ENCODE peak calls at places on chromosomes 6 and 20, in four cellular contexts. J is lower leg skin; P is OCI-LY7; V is effector CD4-positive, alpha-beta T cell. B is an unnamed sample.

GRCh38 chr20:31551581-31552081 is 37.4 kb downstream of the HM13 start:
- DNase-seq in J (no peak), P (no peak), V (no peak), B (no peak)

GRCh38 chr6:31794866-31795615 is 511 bp downstream of the VARS1 start:
- DNase-seq in J (no peak), P (no peak), V (no peak), B (no peak)

GRCh38 chr6:3939964-3940363 is 90.8 kb downstream of the FAM50B start:
- DNase-seq in J (no peak), P (no peak), V (no peak), B (no peak)

GRCh38 chr20:58219342-58219700 is 9.1 kb downstream of the ANKRD60 start:
- DNase-seq in J (no peak), P (no peak), V (no peak), B (no peak)

GRCh38 chr6:75094614-75095321 is 111.1 kb downstream of the COL12A1 start:
- DNase-seq in J (no peak), P (no peak), V (no peak), B (no peak)

GRCh38 chr6:50602191-50602810 is 111.0 kb upstream of the TFAP2D start:
- DNase-seq in J (no peak), P (peak), V (no peak), B (no peak)

GRCh38 chr20:22796465-22797077 is 212.2 kb upstream of the FOXA2 start:
- DNase-seq in J (no peak), P (no peak), V (no peak), B (no peak)

GRCh38 chr20:19522080-19522801 is 235.8 kb upstream of the RIN2 start:
- DNase-seq in J (no peak), P (no peak), V (no peak), B (no peak)

GRCh38 chr20:50259705-50260479 is 69.3 kb downstream of the CEBPB start:
- DNase-seq in J (peak), P (no peak), V (no peak), B (no peak)

GRCh38 chr6:43627008-43627825 is 1.8 kb downstream of the GTPBP2 start:
- DNase-seq in J (peak), P (no peak), V (no peak), B (no peak)

GRCh38 chr20:53302695-53303094 is 290.9 kb downstream of the ZNF217 start:
- DNase-seq in J (no peak), P (no peak), V (no peak), B (no peak)

GRCh38 chr20:2752631-2753455 is 47.6 kb downstream of the CPXM1 start:
- DNase-seq in J (no peak), P (no peak), V (peak), B (peak)

GRCh38 chr6:89282749-89283148 is 32.4 kb downstream of the GABRR2 start:
- DNase-seq in J (no peak), P (no peak), V (no peak), B (no peak)

B was measured in CD8-positive, alpha-beta memory T cell.